ENCODE peak calls at places on chromosomes 4 and X, in nine cellular contexts. C is effector memory CD4-positive, alpha-beta T cell; G is A549; I is heart right ventricle; T is Peyer's patch; D is HCT116; B is hepatocyte; X is CD8-positive, alpha-beta memory T cell; R is neuronal stem cell. U is an unnamed sample. For H3K9me3, the result is how much of the 10 kb centered on the place peaks cover.

GRCh38 chr4:172202480-172203076 is 389.4 kb downstream of the GALNTL6 start:
- DNase-seq in C (no peak), G (peak), I (no peak), T (no peak), D (peak), B (peak), X (no peak), R (peak), U (no peak)

GRCh38 chr4:123520376-123520775 is 123.8 kb downstream of the SPRY1 start:
- DNase-seq in C (no peak), G (no peak), I (no peak), T (no peak), D (no peak), B (no peak), X (no peak), R (no peak), U (no peak)

GRCh38 chrX:118153270-118153669 is 36.7 kb upstream of the KLHL13 start:
- DNase-seq in C (no peak), G (no peak), I (no peak), T (no peak), D (no peak), B (no peak), X (no peak), R (no peak), U (no peak)

GRCh38 chr4:101604976-101605375 is 185.6 kb upstream of the BANK1 start:
- DNase-seq in C (no peak), G (no peak), I (no peak), T (no peak), D (no peak), B (no peak), X (no peak), R (no peak), U (no peak)

GRCh38 chr4:7103599-7104365 is 35.9 kb upstream of the GRPEL1 start:
- DNase-seq in C (no peak), G (peak), I (peak), T (peak), D (no peak), B (peak), X (no peak), R (no peak), U (no peak)

GRCh38 chr4:142095886-142096605 is 459.7 kb downstream of the IL15 start:
- DNase-seq in C (no peak), G (peak), I (no peak), T (no peak), D (peak), B (no peak), X (no peak), R (no peak), U (peak)

GRCh38 chr4:187615972-187616371 is 379.6 kb upstream of the ZFP42 start:
- DNase-seq in C (no peak), G (no peak), I (no peak), T (no peak), D (no peak), B (no peak), X (no peak), R (no peak), U (no peak)

GRCh38 chr4:151772322-151772721 is 11.5 kb upstream of the GATB start:
- DNase-seq in C (no peak), G (no peak), I (no peak), T (no peak), D (no peak), B (no peak), X (no peak), R (no peak), U (no peak)

GRCh38 chr4:76614589-76614988 is 179.6 kb downstream of the SHROOM3 start:
- DNase-seq in C (no peak), G (no peak), I (no peak), T (no peak), D (no peak), B (no peak), X (no peak), R (no peak), U (no peak)

GRCh38 chr4:73573794-73574528 is 46.3 kb downstream of the RASSF6 start:
- DNase-seq in C (no peak), G (peak), I (peak), T (peak), D (peak), B (peak), X (no peak), R (peak), U (peak)

GRCh38 chr4:7898385-7898784 is 41.3 kb downstream of the AFAP1 start:
- DNase-seq in C (no peak), G (no peak), I (no peak), T (no peak), D (no peak), B (no peak), X (no peak), R (no peak), U (no peak)

GRCh38 chrX:52425710-52426245 is 57.0 kb downstream of the XAGE2 start:
- DNase-seq in C (no peak), G (no peak), I (no peak), T (no peak), D (no peak), B (no peak), X (no peak), R (no peak), U (peak)

GRCh38 chrX:36898301-36898700 is 109.9 kb upstream of the FAM47C start:
- DNase-seq in C (no peak), G (no peak), I (no peak), T (no peak), D (no peak), B (peak), X (no peak), R (no peak), U (no peak)

GRCh38 chr4:39256436-39256835 is 74.1 kb downstream of the WDR19 start:
- DNase-seq in C (no peak), G (no peak), I (no peak), T (no peak), D (no peak), B (no peak), X (no peak), R (no peak), U (no peak)

GRCh38 chr4:26196567-26196966 is 124.2 kb upstream of the RBPJ start:
- DNase-seq in C (no peak), G (no peak), I (no peak), T (no peak), D (no peak), B (no peak), X (no peak), R (no peak), U (no peak)

GRCh38 chr4:88880501-88881226 is 176.3 kb downstream of the FAM13A start:
- DNase-seq in C (no peak), G (no peak), I (no peak), T (no peak), D (no peak), B (no peak), X (no peak), R (no peak), U (no peak)

GRCh38 chr4:67550491-67551256 is 5.4 kb upstream of the CENPC start:
- DNase-seq in C (no peak), G (no peak), I (no peak), T (no peak), D (no peak), B (no peak), X (no peak), R (no peak), U (no peak)

GRCh38 chrX:12441376-12442128 is 303.3 kb downstream of the FRMPD4 start:
- DNase-seq in C (no peak), G (no peak), I (no peak), T (no peak), D (no peak), B (no peak), X (no peak), R (no peak), U (peak)

GRCh38 chrX:23844502-23845138 is 61.6 kb downstream of the SAT1 start:
- DNase-seq in C (no peak), G (no peak), I (peak), T (peak), D (no peak), B (peak), X (no peak), R (no peak), U (no peak)

GRCh38 chrX:150508461-150509367 is 59.7 kb upstream of the MTM1 start:
- DNase-seq in C (no peak), G (no peak), I (peak), T (peak), D (no peak), B (no peak), X (no peak), R (no peak), U (no peak)

GRCh38 chr4:23962462-23962861 is 72.6 kb upstream of the PPARGC1A start:
- DNase-seq in C (no peak), G (no peak), I (no peak), T (no peak), D (no peak), B (peak), X (no peak), R (no peak), U (no peak)

GRCh38 chr4:25299476-25300203 is 12.9 kb upstream of the ZCCHC4 start:
- DNase-seq in C (no peak), G (no peak), I (no peak), T (no peak), D (no peak), B (peak), X (no peak), R (no peak), U (no peak)

GRCh38 chrX:150200820-150201287 is 162.3 kb upstream of the MAMLD1 start:
- DNase-seq in C (no peak), G (peak), I (no peak), T (peak), D (peak), B (peak), X (no peak), R (no peak), U (peak)

GRCh38 chrX:56564921-56565861 is 1.8 kb downstream of the UBQLN2 start:
- DNase-seq in C (no peak), G (no peak), I (no peak), T (no peak), D (no peak), B (peak), X (no peak), R (peak), U (no peak)

GRCh38 chr4:78343682-78344081 is 207.9 kb upstream of the ANXA3 start:
- DNase-seq in C (no peak), G (no peak), I (no peak), T (no peak), D (no peak), B (no peak), X (no peak), R (no peak), U (no peak)

DNA sequence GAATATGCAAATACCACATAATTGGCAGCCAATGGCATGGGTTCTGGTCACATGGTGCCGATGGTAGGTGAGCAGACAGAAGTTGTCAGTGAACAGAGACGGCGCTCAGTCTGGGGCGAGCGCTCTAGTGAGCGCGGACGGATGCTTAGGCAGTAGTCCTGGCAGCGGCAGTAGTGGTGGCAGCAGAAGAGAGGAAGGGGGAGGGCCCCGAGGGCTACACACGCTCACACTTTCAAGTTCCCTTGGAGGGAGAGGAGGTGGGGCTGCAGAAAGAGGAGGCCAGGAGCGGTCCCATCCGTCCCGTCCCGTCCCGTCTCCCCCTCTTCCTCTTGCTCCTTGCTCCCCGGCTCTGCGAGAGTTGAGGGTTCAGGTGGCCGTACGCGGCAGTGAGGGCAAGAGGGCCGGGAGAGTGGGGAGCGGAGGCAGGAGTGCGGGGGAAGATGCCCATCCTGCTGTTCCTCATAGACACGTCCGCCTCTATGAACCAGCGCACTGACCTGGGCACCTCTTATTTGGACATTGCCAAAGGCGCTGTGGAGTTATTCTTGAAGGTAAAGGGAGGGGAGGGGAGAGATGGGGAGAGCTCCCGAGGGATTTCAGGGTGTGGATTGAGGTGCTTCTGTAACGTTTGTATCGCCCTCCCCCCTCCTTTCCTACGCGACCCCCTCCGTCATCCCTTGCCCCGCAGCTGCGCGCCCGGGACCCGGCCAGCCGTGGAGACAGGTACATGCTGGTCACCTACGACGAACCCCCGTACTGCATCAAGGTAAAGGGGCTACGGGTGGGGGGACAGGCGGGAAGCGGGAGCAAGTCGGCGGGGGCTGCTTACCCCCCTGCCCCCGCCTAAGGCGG is at the start of gene INTS6L:
- DNase-seq in C (peak), G (no peak), I (peak), T (peak), D (peak), B (peak), X (peak), R (peak), U (peak)
- H3K9me3 ChIP-seq in C (under half), G (under half), I (under half), T (under half), D (under half), B (under half), X (under half), R (under half), U (under half)

DNA sequence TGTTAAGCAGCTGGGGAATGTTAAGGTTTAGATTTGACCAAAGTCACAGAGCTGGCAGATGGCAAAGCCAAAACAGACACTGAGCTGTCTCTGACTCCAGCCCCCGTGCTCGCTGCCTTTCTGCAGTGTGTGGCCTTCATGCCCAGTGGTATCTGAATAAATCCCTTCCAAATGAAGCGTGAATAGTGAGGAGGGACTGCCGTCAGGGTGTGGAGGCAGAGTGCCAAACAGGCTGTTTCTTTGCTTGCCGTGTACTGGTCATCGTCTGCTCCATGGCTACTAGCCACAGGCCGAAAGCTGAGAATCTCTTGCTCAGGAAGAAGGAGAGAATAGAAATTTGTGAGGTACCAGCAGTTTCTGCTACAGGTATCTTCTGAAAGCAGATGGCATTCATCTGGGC is 19.7 kb downstream of the PRIMPOL start:
- DNase-seq in C (no peak), G (no peak), I (no peak), T (no peak), D (no peak), B (no peak), X (no peak), R (no peak), U (no peak)
- H3K27ac ChIP-seq in C (no peak), G (no peak), I (no peak), T (no peak), D (no peak), B (no peak), X (no peak), R (no peak), U (no peak)

DNA sequence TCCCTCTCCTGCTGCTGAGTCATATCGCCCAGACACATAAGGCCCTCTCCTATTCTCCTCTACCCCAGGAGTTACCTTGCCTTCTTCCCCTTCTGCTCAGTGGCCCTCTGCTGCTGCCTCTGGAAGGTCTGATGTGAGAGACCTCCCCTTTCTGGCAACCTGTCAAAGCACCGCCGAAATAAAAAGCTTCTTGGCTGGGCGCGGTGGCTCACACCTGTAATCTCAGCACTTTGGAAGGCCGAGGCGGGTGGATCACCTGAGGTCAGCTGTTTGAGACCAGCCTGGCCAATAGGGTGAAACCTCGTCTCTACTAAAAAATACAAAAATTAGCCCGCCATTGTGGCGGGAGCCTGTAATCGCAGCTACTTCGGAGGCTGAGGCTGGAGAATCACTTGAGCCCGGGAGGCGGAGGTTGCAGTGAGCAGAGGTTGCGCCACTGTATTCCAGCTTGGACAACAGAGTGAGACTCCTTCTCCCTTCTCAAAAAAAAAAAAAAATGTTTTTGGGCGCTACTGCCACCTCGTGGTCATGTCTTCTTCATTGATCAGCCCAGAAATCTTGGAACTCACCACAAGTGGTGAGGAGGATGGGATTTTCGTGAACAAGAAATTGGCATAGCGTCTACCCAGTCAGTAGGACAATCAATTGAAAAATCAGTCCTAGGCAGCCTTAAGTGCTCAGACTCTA is 8.6 kb upstream of the ZXDA start:
- DNase-seq in C (no peak), G (no peak), I (peak), T (no peak), D (peak), B (no peak), X (no peak), R (no peak), U (no peak)
- H3K9me3 ChIP-seq in C (under half), G (under half), I (under half), T (under half), D (under half), B (under half), X (under half), R (under half), U (under half)

DNA sequence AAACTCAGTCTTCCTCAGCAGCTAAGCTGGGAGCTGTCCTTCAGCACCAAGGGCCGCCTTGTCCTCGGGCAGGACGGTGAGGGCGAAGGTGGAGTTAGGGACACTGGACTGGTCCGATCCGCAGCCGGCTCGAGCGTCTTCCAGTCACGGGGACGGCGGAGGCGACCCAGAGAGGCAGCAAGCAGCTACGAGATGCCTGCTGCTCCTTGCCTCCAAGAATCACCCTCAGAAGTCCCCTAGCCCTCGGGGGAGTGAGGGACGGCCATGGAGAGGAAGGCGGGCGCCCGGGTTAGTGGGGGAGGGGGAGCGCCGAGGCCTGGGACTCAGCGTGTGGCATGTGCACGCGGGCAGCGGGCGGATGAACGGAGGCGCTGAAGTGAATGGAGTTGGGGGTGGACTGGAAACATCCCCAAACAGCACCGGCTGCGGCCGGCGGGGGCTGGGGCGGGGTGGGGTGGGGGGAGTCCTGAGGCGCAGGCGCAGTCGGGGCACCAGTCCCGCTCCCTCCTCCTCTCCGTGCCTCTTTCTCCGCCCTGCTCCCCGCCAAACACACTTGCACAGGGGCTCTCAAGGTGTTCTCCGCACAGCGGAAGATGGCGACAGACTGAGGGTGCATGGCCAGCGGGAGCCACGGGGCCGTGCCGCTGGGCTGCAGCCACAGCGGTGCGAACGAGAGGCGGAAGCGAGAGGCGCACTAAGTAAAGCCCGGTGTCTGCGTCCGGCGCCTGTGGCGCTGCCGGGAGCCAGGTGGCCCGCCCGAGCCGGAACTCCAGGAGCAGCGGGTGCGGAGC is at the start of gene NALF2:
- DNase-seq in C (no peak), G (peak), I (peak), T (no peak), D (peak), B (peak), X (no peak), R (peak), U (peak)
- H3K27ac ChIP-seq in C (no peak), G (peak), I (peak), T (no peak), D (peak), B (no peak), X (no peak), R (peak), U (no peak)

U was measured in SJSA1.